ENCODE peak calls at places on chromosomes 4 and X, in seven cellular contexts. F is A549, Z is HepG2, K is HCT116, O is spleen, J is endothelial cell of umbilical vein, N is stomach. U is an unnamed sample.

GRCh38 chrX:82362990-82363389 is 1145.1 kb upstream of the POU3F4 start:
- DNase-seq in N (no peak), F (no peak), O (no peak), Z (no peak), K (no peak), J (no peak), U (no peak)

GRCh38 chr4:120918788-120919187 is 3.7 kb downstream of the PRDM5 start:
- DNase-seq in O (no peak), Z (no peak), J (no peak), N (no peak), K (no peak), F (no peak), U (no peak)

GRCh38 chr4:185911556-185912064 is 99.6 kb upstream of the SORBS2 start:
- DNase-seq in K (no peak), O (no peak), N (no peak), Z (no peak), J (peak), F (no peak), U (no peak)

GRCh38 chrX:78375894-78376293 is 48.5 kb upstream of the CYSLTR1 start:
- DNase-seq in F (no peak), K (no peak), Z (no peak), O (no peak), J (no peak), N (no peak), U (peak)

GRCh38 chr4:93334003-93334402 is 494.6 kb upstream of the ATOH1 start:
- DNase-seq in N (no peak), K (no peak), O (no peak), Z (no peak), F (no peak), J (no peak), U (no peak)

GRCh38 chr4:84878541-84878940 is 87.9 kb downstream of the WDFY3 start:
- DNase-seq in N (no peak), F (no peak), O (no peak), Z (no peak), J (no peak), K (no peak), U (no peak)

GRCh38 chrX:56975611-56976010 is 19.7 kb downstream of the SPIN3 start:
- DNase-seq in J (peak), Z (no peak), N (no peak), O (no peak), K (no peak), F (no peak), U (no peak)

GRCh38 chr4:125101706-125102105 is 213.0 kb upstream of the FAT4 start:
- DNase-seq in N (no peak), K (no peak), O (no peak), J (no peak), F (no peak), Z (no peak), U (no peak)

GRCh38 chr4:183078634-183079033 is 20.4 kb upstream of the WWC2 start:
- DNase-seq in F (no peak), N (no peak), O (no peak), J (no peak), Z (no peak), K (no peak), U (no peak)

GRCh38 chrX:9859711-9860555 is 73.7 kb downstream of the SHROOM2 start:
- DNase-seq in F (no peak), N (no peak), J (no peak), O (no peak), Z (no peak), K (no peak), U (no peak)

GRCh38 chrX:50680990-50681389 is 133.0 kb downstream of the SHROOM4 start:
- DNase-seq in K (no peak), J (peak), F (no peak), N (no peak), O (no peak), Z (no peak), U (no peak)

GRCh38 chrX:39773923-39774803 is 323.6 kb downstream of the BCOR start:
- DNase-seq in N (no peak), J (peak), Z (no peak), K (no peak), O (peak), F (no peak), U (peak)

GRCh38 chrX:20252392-20253231 is 14.1 kb downstream of the RPS6KA3 start:
- DNase-seq in F (peak), O (peak), N (peak), K (peak), J (peak), Z (peak), U (peak)

GRCh38 chrX:13996650-13997049 is 33.0 kb downstream of the GEMIN8 start:
- DNase-seq in K (no peak), Z (no peak), N (no peak), F (no peak), O (no peak), J (no peak), U (no peak)

GRCh38 chr4:152348670-152349069 is 187.2 kb downstream of the FBXW7 start:
- DNase-seq in F (no peak), O (no peak), Z (no peak), K (no peak), N (no peak), J (peak), U (no peak)

GRCh38 chr4:176238157-176238608 is 30.8 kb downstream of the ASB5 start:
- DNase-seq in O (no peak), N (no peak), K (no peak), J (peak), Z (no peak), F (no peak), U (no peak)

GRCh38 chrX:133921084-133921483 is 64.3 kb downstream of the GPC3 start:
- DNase-seq in Z (no peak), O (no peak), K (no peak), F (no peak), J (no peak), N (no peak), U (no peak)

GRCh38 chrX:149074429-149074828 is 430.7 kb downstream of the IDS start:
- DNase-seq in K (no peak), O (no peak), J (no peak), F (no peak), N (no peak), Z (no peak), U (peak)

GRCh38 chr4:105541420-105541819 is 11.0 kb upstream of the ARHGEF38 start:
- DNase-seq in Z (no peak), O (no peak), J (no peak), K (no peak), F (no peak), N (no peak), U (no peak)

GRCh38 chr4:44736900-44737299 is 10.5 kb upstream of the GNPDA2 start:
- DNase-seq in Z (no peak), O (no peak), J (no peak), N (no peak), F (no peak), K (no peak), U (no peak)

GRCh38 chrX:137432609-137433008 is 133.3 kb upstream of the ZIC3 start:
- DNase-seq in J (no peak), K (no peak), O (no peak), F (no peak), N (no peak), Z (peak), U (peak)

GRCh38 chr4:188021548-188022249 is 26.1 kb downstream of the ZFP42 start:
- DNase-seq in F (no peak), J (no peak), Z (no peak), K (no peak), N (no peak), O (no peak), U (no peak)

GRCh38 chr4:88008624-88009235 is 1.3 kb downstream of the PKD2 start:
- DNase-seq in O (no peak), Z (no peak), F (no peak), K (no peak), J (peak), N (no peak), U (peak)

GRCh38 chrX:275967-276587 is 5.1 kb upstream of the PLCXD1 start:
- DNase-seq in Z (peak), F (peak), K (peak), N (peak), O (peak), J (no peak), U (peak)

GRCh38 chrX:115229337-115229991 is 4.4 kb downstream of the LRCH2 start:
- DNase-seq in N (no peak), K (no peak), Z (no peak), F (no peak), J (peak), O (no peak), U (no peak)

GRCh38 chr4:76987153-76987562 is 37.6 kb downstream of the SEPTIN11 start:
- DNase-seq in J (no peak), O (no peak), K (no peak), N (peak), F (no peak), Z (no peak), U (no peak)

GRCh38 chrX:40928076-40928475 is 157.2 kb upstream of the USP9X start:
- DNase-seq in Z (no peak), O (no peak), K (no peak), J (no peak), F (no peak), N (no peak), U (no peak)

GRCh38 chrX:13717697-13718483 is 16.5 kb downstream of the TRAPPC2 start:
- DNase-seq in K (no peak), Z (no peak), O (no peak), F (no peak), N (no peak), J (no peak), U (no peak)

GRCh38 chr4:149645790-149646189 is 169.9 kb downstream of the IQCM start:
- DNase-seq in K (no peak), N (no peak), O (no peak), Z (no peak), J (no peak), F (no peak), U (no peak)

GRCh38 chrX:24703185-24703494 is 9.4 kb downstream of the POLA1 start:
- DNase-seq in Z (no peak), J (no peak), K (no peak), O (no peak), N (no peak), F (no peak), U (no peak)

GRCh38 chr4:151340751-151341385 is 15.5 kb upstream of the SH3D19 start:
- DNase-seq in J (no peak), F (no peak), O (no peak), Z (no peak), N (no peak), K (no peak), U (no peak)

GRCh38 chr4:2077537-2078460 is 18.7 kb downstream of the NAT8L start:
- DNase-seq in N (no peak), F (no peak), O (peak), K (no peak), J (no peak), Z (no peak), U (no peak)

GRCh38 chr4:116953947-116954346 is 131.4 kb downstream of the TRAM1L1 start:
- DNase-seq in Z (no peak), K (no peak), O (no peak), F (no peak), J (no peak), N (no peak), U (no peak)

DNA sequence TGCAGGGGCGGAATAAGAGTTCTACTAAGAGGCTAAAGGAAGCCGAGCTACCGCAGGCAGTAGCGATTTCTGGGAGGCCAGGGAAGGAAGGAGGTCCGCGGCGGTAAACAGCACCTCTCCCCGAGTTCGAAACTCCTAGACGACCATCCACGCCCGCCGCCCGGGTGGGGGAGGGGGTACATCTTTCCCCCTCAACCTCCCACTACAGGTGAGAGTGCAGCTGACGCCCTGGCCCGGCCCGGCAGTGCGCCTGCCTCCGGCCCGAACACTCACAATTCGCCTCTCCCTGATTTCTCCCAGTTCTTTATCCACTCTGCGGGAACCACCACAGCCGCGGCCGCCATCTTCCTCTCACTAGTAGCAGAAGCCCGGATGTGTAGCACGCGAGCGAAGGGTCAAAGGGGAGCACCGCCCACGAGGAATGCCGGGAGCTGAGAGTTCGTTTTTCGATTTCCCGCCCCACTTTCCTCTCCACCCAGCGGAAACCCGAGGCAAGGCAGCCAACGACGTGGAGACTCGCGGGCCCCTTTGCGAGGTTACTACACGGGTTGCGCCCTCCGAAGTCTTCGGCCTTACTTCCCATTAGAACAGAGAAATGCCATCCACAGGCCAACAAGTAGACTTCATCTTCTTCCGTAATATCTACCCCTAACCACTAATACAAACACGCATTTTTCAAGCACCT is at the start of gene THOC2:
- DNase-seq in J (peak), F (peak), O (peak), N (peak), K (peak), Z (peak), U (peak)
- TF ChIP-seq POLR2A in J (peak), F (peak), O (no peak), N (no peak), K (peak), Z (peak), U (peak)

GRCh38 chr4:169133932-169134331 is 123.9 kb upstream of the CBR4 start:
- DNase-seq in O (no peak), F (no peak), K (no peak), J (no peak), N (peak), Z (peak), U (no peak)

GRCh38 chr4:169132561-169133305 is 122.7 kb upstream of the CBR4 start:
- DNase-seq in Z (no peak), J (no peak), K (no peak), F (no peak), O (no peak), N (no peak), U (no peak)

GRCh38 chr4:169135776-169136175 is 125.7 kb upstream of the CBR4 start:
- DNase-seq in K (no peak), J (no peak), N (no peak), F (no peak), O (no peak), Z (no peak), U (no peak)

GRCh38 chr4:169128902-169129301 is 118.8 kb upstream of the CBR4 start:
- DNase-seq in J (no peak), Z (no peak), K (no peak), O (no peak), N (no peak), F (no peak), U (no peak)

GRCh38 chr4:169131556-169132208 is 121.6 kb upstream of the CBR4 start:
- DNase-seq in K (no peak), J (no peak), O (no peak), F (no peak), Z (no peak), N (no peak), U (no peak)
- TF ChIP-seq POLR2A in K (no peak), J (no peak), O (no peak), F (no peak), Z (no peak), N (no peak), U (no peak)

DNA sequence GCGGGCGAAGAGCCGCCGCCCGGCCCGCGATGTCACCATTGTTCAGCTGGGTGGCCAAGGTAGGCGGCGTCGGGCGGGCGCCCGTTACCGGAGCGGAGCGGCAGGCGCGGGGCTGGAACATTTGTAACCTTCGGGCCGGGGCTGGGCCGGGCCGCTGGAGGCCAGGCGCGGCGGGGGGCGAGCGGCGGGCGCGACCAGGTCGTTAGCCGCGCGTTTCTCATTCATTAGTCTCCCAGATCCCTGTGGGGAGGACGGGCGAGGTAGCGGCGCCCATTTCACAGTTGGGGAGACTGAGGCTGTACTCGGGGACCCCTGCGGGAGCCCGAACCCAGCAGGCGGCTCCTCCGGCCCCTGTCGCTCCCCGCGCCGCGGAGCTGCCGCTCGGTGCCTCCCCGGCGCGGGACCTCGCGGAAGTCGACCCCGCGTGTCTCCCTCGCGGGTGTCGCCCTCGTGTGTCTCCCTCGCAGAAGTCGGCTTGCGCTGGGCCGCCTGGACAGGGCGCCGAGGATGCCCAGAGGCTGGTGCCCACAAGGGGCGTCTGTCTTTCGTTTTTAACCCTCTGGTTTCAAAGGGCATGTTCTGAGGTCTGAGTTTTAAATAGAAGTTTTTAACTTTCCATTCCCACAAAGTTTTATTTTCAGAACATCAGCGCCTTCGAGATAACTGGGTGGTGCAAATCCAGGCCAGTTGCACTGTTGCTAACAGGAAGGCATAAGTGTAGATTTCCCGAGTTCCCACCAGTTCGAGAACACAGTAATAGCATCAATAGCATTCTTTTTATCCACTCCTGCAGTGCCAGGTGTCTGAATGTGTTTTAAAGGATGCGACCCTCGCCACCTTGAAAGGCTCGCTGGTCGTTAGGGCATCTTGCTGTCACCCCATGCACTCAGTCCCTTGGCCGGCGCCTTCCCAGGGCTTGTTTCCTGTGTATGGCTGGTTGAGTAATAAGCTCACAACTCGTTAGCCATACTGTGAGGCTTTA is 17.6 kb downstream of the PTTG2 start:
- DNase-seq in O (peak), Z (peak), K (peak), F (peak), J (peak), N (peak), U (peak)
- TF ChIP-seq POLR2A in O (no peak), Z (no peak), K (no peak), F (no peak), J (no peak), N (no peak), U (no peak)

GRCh38 chr4:5821665-5822358 is 71.1 kb downstream of the CRMP1 start:
- DNase-seq in F (peak), O (peak), J (no peak), N (no peak), K (peak), Z (no peak), U (peak)
- TF ChIP-seq POLR2A in F (no peak), O (no peak), J (no peak), N (no peak), K (no peak), Z (no peak), U (no peak)

GRCh38 chrX:5644786-5645185 is 583.9 kb downstream of the NLGN4X start:
- DNase-seq in N (no peak), Z (no peak), F (no peak), K (no peak), J (no peak), O (no peak), U (no peak)
- TF ChIP-seq POLR2A in N (no peak), Z (no peak), F (no peak), K (no peak), J (no peak), O (no peak), U (no peak)

DNA sequence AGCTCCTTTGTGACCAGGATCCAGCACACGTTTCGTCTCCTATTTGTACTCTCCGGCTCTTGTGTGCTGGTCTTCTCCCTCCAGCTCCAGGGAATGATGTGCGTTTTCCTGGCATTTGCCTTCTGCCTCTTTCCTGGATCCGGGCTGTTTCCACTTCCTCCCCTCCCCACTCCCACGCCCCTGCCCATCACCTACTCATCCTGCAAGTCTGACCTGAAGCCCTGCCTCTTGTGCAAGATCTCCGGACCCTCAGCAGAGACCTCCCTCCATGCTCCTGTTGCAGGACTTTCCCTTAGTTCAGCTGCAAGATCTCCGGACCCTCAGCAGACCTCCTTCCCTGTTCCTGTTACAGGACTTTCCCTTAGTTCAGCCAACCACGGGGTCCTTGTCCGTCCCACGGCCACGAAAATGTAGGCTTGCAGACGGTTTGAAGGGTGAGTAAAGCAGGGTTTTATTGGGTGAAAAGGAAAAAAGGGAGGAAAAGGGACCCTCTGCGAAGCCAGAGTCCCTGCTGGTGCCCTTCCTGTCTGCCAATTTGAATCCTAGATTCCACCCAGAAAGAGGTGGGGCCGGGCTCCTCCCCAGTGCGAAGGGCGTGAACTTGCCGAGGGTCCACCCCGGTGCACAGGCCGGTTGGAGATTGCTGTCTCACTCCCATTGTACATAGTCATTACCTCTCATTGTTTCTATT is 74.4 kb upstream of the IRF2 start:
- DNase-seq in K (no peak), N (no peak), Z (peak), F (no peak), O (no peak), J (no peak), U (peak)
- TF ChIP-seq POLR2A in K (no peak), N (no peak), Z (no peak), F (no peak), O (no peak), J (no peak), U (no peak)

GRCh38 chr4:40194602-40195161 is 2.1 kb upstream of the RHOH start:
- DNase-seq in F (no peak), O (no peak), N (no peak), Z (peak), J (peak), K (no peak), U (peak)
- TF ChIP-seq POLR2A in F (no peak), O (peak), N (no peak), Z (no peak), J (no peak), K (no peak), U (no peak)

DNA sequence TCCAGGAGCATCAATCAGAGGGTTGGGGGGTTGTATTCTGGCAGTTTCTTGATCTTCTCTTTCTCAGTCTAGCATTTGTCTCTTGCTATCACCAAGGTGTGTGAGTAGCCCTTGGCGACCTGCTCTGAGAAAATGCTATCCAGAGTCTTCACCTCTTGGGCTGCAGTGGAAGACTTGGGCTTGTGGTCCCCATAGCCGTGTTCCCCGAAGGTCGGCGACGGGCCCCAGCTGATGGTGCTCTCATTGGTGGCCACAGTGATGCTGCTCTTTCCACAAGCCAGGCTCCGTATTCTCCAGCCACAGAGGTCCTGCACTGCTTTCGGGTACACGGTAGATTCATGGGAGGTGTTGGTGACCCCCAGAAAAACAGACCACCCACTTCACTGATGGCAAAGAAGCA is 25.9 kb upstream of the ETNPPL start:
- DNase-seq in J (no peak), F (no peak), N (no peak), O (no peak), Z (no peak), K (no peak), U (no peak)
- TF ChIP-seq POLR2A in J (no peak), F (no peak), N (no peak), O (no peak), Z (no peak), K (no peak), U (no peak)

GRCh38 chrX:47556045-47556623 is 4.9 kb upstream of the ARAF start:
- DNase-seq in F (peak), O (peak), K (no peak), J (peak), Z (no peak), N (peak), U (peak)
- TF ChIP-seq POLR2A in F (peak), O (no peak), K (no peak), J (peak), Z (no peak), N (peak), U (no peak)